ENCODE peak calls at places on chromosome 13, in nine cellular contexts. B is progenitor cell of endocrine pancreas; G is Calu3; V is EL; L is ureter; H is naive thymus-derived CD8-positive, alpha-beta T cell; R is non-pigmented ciliary epithelial cell; Z is T-cell; D is GM04503. X is an unnamed sample.

GRCh38 chr13:111216166-111216960 is 101.3 kb downstream of the ARHGEF7 start:
- DNase-seq in B (peak; percentile 22), G (peak; percentile 22), D (no peak), Z (no peak), V (peak; percentile 31), L (no peak), H (peak; percentile 24), R (no peak), X (no peak)

GRCh38 chr13:32535140-32535539 is 3.5 kb downstream of the N4BP2L2 start:
- DNase-seq in D (no peak), L (no peak), G (no peak), V (no peak), H (no peak), Z (no peak), R (no peak), B (no peak), X (no peak)

GRCh38 chr13:23621316-23621645 is 51.1 kb downstream of the TNFRSF19 start:
- DNase-seq in B (no peak), R (peak; percentile 78), V (peak; percentile 91), L (no peak), D (peak; percentile 77), Z (no peak), H (no peak), G (peak; percentile 35), X (peak; percentile 77)

GRCh38 chr13:108214511-108215383 is 589 bp downstream of the LIG4 start:
- DNase-seq in B (no peak), V (no peak), Z (no peak), G (no peak), D (no peak), R (no peak), H (no peak), L (no peak), X (no peak)

GRCh38 chr13:106337096-106337495 is 198.4 kb downstream of the EFNB2 start:
- DNase-seq in H (no peak), Z (no peak), B (no peak), G (no peak), V (no peak), R (no peak), L (no peak), D (no peak), X (no peak)

GRCh38 chr13:111395511-111396393 is 75.3 kb downstream of the TEX29 start:
- DNase-seq in L (peak; percentile 34), D (no peak), Z (no peak), H (no peak), R (no peak), B (no peak), G (no peak), V (no peak), X (no peak)

GRCh38 chr13:32309812-32310706 is 5.1 kb downstream of the ZAR1L start:
- DNase-seq in H (no peak), L (no peak), D (no peak), R (no peak), B (no peak), V (peak; percentile 61), Z (no peak), G (peak; percentile 21), X (peak; percentile 38)

GRCh38 chr13:32639502-32640105 is 53.4 kb downstream of the PDS5B start:
- DNase-seq in Z (peak; percentile 19), V (peak; percentile 61), H (no peak), L (peak; percentile 55), R (peak; percentile 38), D (no peak), G (peak; percentile 23), B (no peak), X (peak; percentile 24)

GRCh38 chr13:35953537-35954206 is 177.5 kb downstream of the DCLK1 start:
- DNase-seq in D (peak; percentile 95), B (peak; percentile 43), R (peak; percentile 81), H (no peak), L (peak; percentile 56), V (peak; percentile 86), Z (no peak), G (peak; percentile 17), X (peak; percentile 32)

GRCh38 chr13:112910616-112911280 is 58.3 kb upstream of the MCF2L start:
- DNase-seq in V (no peak), B (no peak), G (no peak), H (no peak), R (no peak), L (no peak), Z (no peak), D (no peak), X (no peak)

GRCh38 chr13:31045621-31046081 is 113.2 kb downstream of the TEX26 start:
- DNase-seq in L (peak; percentile 85), V (peak; percentile 96), G (peak; percentile 74), R (peak; percentile 89), H (no peak), B (no peak), D (peak; percentile 65), Z (peak; percentile 13), X (peak; percentile 92)

GRCh38 chr13:20499986-20500385 is 25.7 kb downstream of the CRYL1 start:
- DNase-seq in V (peak; percentile 24), G (no peak), B (no peak), D (no peak), R (no peak), L (no peak), H (no peak), Z (no peak), X (peak; percentile 26)

GRCh38 chr13:19601749-19602725 is 31.4 kb upstream of the MPHOSPH8 start:
- DNase-seq in Z (no peak), V (peak; percentile 51), H (peak; percentile 31), R (no peak), B (peak; percentile 66), D (no peak), L (no peak), G (peak; percentile 69), X (peak; percentile 62)

GRCh38 chr13:99256709-99257108 is 1.5 kb downstream of the GPR18 start:
- DNase-seq in H (no peak), B (no peak), V (peak; percentile 4), R (peak; percentile 34), D (peak; percentile 53), G (no peak), Z (no peak), L (no peak), X (peak; percentile 11)

GRCh38 chr13:113959198-113959597 is 14.7 kb downstream of the C13orf46 start:
- DNase-seq in V (no peak), Z (no peak), H (no peak), D (no peak), R (no peak), G (no peak), B (no peak), L (no peak), X (no peak)

GRCh38 chr13:71797487-71797886 is 69.5 kb downstream of the DACH1 start:
- DNase-seq in L (no peak), V (no peak), R (no peak), G (no peak), D (no peak), B (no peak), H (no peak), Z (no peak), X (no peak)

GRCh38 chr13:65926750-65927171 is 1303.4 kb downstream of the PCDH9 start:
- DNase-seq in B (no peak), G (no peak), H (no peak), R (no peak), D (no peak), L (peak; percentile 41), Z (no peak), V (no peak), X (no peak)

GRCh38 chr13:114285166-114285808 is 3.9 kb downstream of the UPF3A start:
- DNase-seq in Z (no peak), R (no peak), L (no peak), V (no peak), B (no peak), H (no peak), G (no peak), D (no peak), X (no peak)

GRCh38 chr13:28586585-28587540 is 72.1 kb upstream of the POMP start:
- DNase-seq in V (no peak), H (no peak), L (no peak), G (no peak), B (no peak), D (no peak), R (no peak), Z (no peak), X (no peak)

GRCh38 chr13:21075303-21076264 is 14.2 kb upstream of the LATS2 start:
- DNase-seq in D (no peak), H (peak; percentile 18), L (no peak), B (peak; percentile 34), G (peak; percentile 29), V (no peak), Z (no peak), R (no peak), X (no peak)

X was measured in hepatic stellate cell.